ENCODE peak calls at places on chromosomes 13 and 19, in seven cellular contexts. R is astrocyte of the spinal cord, G is endothelial cell, H is ELF-1, A is HAP-1, F is HT-29, C is neural crest cell. Z is an unnamed sample.

GRCh38 chr19:41904118-41904870 is 21.3 kb downstream of the ARHGEF1 start:
- DNase-seq in H (no peak), R (no peak), F (peak), G (no peak), A (no peak), C (no peak), Z (peak)

GRCh38 chr13:102825921-102826706 is 19.7 kb upstream of the ERCC5 start:
- DNase-seq in R (peak), F (no peak), C (no peak), G (no peak), A (no peak), H (no peak), Z (no peak)

GRCh38 chr19:53365899-53366493 is 491 bp downstream of the ZNF525 start:
- DNase-seq in A (no peak), G (peak), F (peak), H (no peak), C (peak), R (no peak), Z (no peak)

GRCh38 chr13:113083402-113084061 is 22.1 kb upstream of the F7 start:
- DNase-seq in A (peak), F (no peak), H (peak), C (no peak), G (no peak), R (no peak), Z (peak)

GRCh38 chr19:38155453-38155852 is 68.6 kb downstream of the DPF1 start:
- DNase-seq in C (no peak), A (no peak), F (no peak), G (no peak), H (no peak), R (no peak), Z (no peak)

GRCh38 chr19:7744871-7745270 is 2.5 kb downstream of the CD209 start:
- DNase-seq in F (no peak), A (no peak), G (no peak), R (no peak), H (no peak), C (no peak), Z (no peak)

GRCh38 chr19:46785054-46785979 is 3.1 kb downstream of the SLC1A5 start:
- DNase-seq in F (no peak), A (no peak), G (no peak), C (no peak), H (peak), R (no peak), Z (no peak)

GRCh38 chr13:52459668-52460067 is 4.4 kb downstream of the CKAP2 start:
- DNase-seq in C (no peak), F (no peak), H (no peak), R (peak), A (no peak), G (no peak), Z (no peak)

Z was measured in NCI-H774.